ENCODE peak calls at places on chromosomes 4 and X, in four cellular contexts. N, U, V and A are unnamed samples.

GRCh38 chrX:152220612-152221011 is 82.2 kb upstream of the MAGEA10 start:
- DNase-seq in U (no peak), N (no peak), V (no peak), A (no peak)

GRCh38 chr4:76270776-76271175 is 19.3 kb downstream of the FAM47E start:
- DNase-seq in N (no peak), U (no peak), V (no peak), A (no peak)

GRCh38 chrX:70082723-70083122 is 20.5 kb downstream of the OTUD6A start:
- DNase-seq in N (no peak), U (no peak), V (no peak), A (no peak)

GRCh38 chrX:154064637-154065435 is 32.7 kb downstream of the MECP2 start:
- DNase-seq in U (no peak), N (no peak), V (no peak), A (no peak)

GRCh38 chr4:87913871-87914270 is 61.6 kb upstream of the SPP1 start:
- DNase-seq in V (no peak), N (no peak), U (no peak), A (no peak)

GRCh38 chrX:15349046-15349445 is 13.7 kb upstream of the PIGA start:
- DNase-seq in V (no peak), N (peak; percentile 32), U (no peak), A (no peak)

GRCh38 chrX:115233497-115234219 is at the start of gene LRCH2:
- DNase-seq in N (no peak), V (peak; percentile 72), U (no peak), A (peak; percentile 20)

GRCh38 chr4:182140547-182140946 is 102.7 kb upstream of the TENM3 start:
- DNase-seq in U (no peak), N (no peak), V (no peak), A (no peak)

GRCh38 chr4:132763465-132763864 is 385.6 kb upstream of the PCDH10 start:
- DNase-seq in N (no peak), U (no peak), V (no peak), A (no peak)

GRCh38 chr4:187618701-187619278 is 376.8 kb upstream of the ZFP42 start:
- DNase-seq in U (no peak), N (no peak), V (no peak), A (no peak)

GRCh38 chrX:69231903-69232302 is 66.7 kb upstream of the PJA1 start:
- DNase-seq in U (no peak), N (no peak), V (no peak), A (no peak)

GRCh38 chr4:188015025-188015778 is 19.6 kb downstream of the ZFP42 start:
- DNase-seq in V (no peak), U (no peak), N (no peak), A (no peak)

GRCh38 chr4:75916091-75916661 is 13.9 kb upstream of the PPEF2 start:
- DNase-seq in V (no peak), U (no peak), N (peak; percentile 19), A (no peak)

GRCh38 chr4:113300384-113301011 is 251.0 kb downstream of the ANK2 start:
- DNase-seq in N (no peak), V (no peak), U (no peak), A (no peak)

GRCh38 chr4:15337258-15337657 is 90.6 kb upstream of the C1QTNF7 start:
- DNase-seq in V (no peak), N (no peak), U (no peak), A (no peak)

GRCh38 chr4:169270156-169270809 is 473 bp downstream of the SH3RF1 start:
- DNase-seq in V (peak; percentile 87), N (peak; percentile 59), U (peak; percentile 66), A (peak; percentile 75)

GRCh38 chr4:26786916-26787315 is 73.7 kb upstream of the STIM2 start:
- DNase-seq in V (no peak), U (no peak), N (peak; percentile 86), A (no peak)

GRCh38 chr4:2837110-2837903 is 6.3 kb upstream of the ADD1 start:
- DNase-seq in U (no peak), N (no peak), V (no peak), A (no peak)

GRCh38 chrX:97597954-97598353 is 714.2 kb downstream of the RPA4 start:
- DNase-seq in N (no peak), U (no peak), V (no peak), A (no peak)

GRCh38 chrX:24426340-24426913 is 38.7 kb upstream of the PDK3 start:
- DNase-seq in V (no peak), N (no peak), U (no peak), A (no peak)

GRCh38 chr4:19844436-19844835 is 407.3 kb upstream of the SLIT2 start:
- DNase-seq in N (no peak), V (no peak), U (no peak), A (peak; percentile 15)

GRCh38 chr4:89379541-89380035 is 72.0 kb upstream of the GPRIN3 start:
- DNase-seq in U (no peak), N (no peak), V (no peak), A (no peak)

GRCh38 chr4:82043809-82044137 is 330.0 kb downstream of the HNRNPD start:
- DNase-seq in V (no peak), N (no peak), U (no peak), A (no peak)

GRCh38 chrX:65537229-65537628 is 2.6 kb upstream of the LAS1L start:
- DNase-seq in N (no peak), U (no peak), V (no peak), A (no peak)

GRCh38 chrX:44105228-44105913 is 132.2 kb upstream of the NDP start:
- DNase-seq in U (no peak), V (no peak), N (no peak), A (no peak)

GRCh38 chr4:26088433-26088928 is 174.5 kb downstream of the SMIM20 start:
- DNase-seq in U (no peak), V (no peak), N (no peak), A (no peak)

DNA sequence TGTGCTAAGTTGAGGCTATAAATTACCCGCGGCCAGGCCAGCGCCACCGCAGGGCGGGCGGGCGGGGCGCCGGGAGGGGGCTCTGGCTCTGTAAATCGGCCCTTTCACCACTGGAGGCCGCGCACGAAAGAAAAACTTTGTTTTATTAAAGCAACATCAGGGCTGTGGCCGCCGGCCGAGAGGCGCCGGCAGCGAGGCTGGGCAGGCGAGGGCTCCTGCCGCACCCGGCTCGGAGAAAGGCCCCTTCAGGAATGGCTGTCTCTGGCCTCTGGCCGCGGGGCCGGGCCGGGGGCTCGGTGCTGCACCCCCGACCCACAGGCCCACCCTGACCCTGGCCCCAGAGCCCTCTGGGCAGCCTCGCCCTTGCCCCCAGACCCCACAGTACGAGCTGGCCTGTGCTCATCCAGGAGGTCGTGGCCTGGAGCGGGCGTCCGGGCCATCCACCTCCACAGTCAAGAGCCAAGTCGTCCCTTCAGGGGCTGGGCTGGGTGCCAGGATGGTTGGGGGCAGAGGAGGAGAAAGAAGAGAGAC is 29.5 kb upstream of the FGFR3 start:
- DNase-seq in V (no peak), N (peak; percentile 17), U (no peak), A (no peak)
- H3K27me3 ChIP-seq in V (peaks cover 30% of the 10 kb centered on the region), N (peaks cover 30% of the 10 kb centered on the region), U (no peaks in the 10 kb centered on the region), A (peaks cover 20% of the 10 kb centered on the region)

GRCh38 chr4:119296356-119296755 is 25.6 kb downstream of the FABP2 start:
- DNase-seq in V (no peak), N (no peak), U (no peak), A (no peak)

GRCh38 chr4:119300388-119301131 is 21.4 kb downstream of the FABP2 start:
- DNase-seq in N (peak; percentile 94), U (peak; percentile 96), V (peak; percentile 99), A (peak; percentile 95)

GRCh38 chr4:119300072-119300387 is 21.9 kb downstream of the FABP2 start:
- DNase-seq in U (peak; percentile 41), V (peak; percentile 85), N (peak; percentile 25), A (peak; percentile 41)

GRCh38 chr4:119299221-119300071 is 22.5 kb downstream of the FABP2 start:
- DNase-seq in N (peak; percentile 10), V (no peak), U (no peak), A (no peak)

DNA sequence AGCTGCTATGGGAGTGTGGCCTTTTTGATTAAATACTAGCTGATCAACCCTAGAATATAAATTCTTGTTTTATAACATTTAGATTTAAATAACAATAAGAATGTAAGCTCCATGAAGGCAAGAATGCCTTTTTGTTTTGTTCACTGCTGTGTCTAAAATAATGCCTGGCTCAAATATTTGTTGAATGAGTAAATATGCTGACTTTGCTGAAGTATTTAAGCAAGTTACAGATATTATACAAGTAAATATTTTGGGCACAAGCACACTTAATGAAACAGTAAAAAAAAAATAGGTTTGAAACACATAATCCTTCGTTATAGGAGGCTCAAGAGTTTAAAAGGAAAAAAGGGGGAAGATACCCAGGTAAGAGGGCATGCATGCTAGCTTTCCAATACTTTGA is 24.1 kb downstream of the FABP2 start:
- DNase-seq in V (no peak), N (no peak), U (no peak), A (no peak)
- H3K4me3 ChIP-seq in V (no peak overlapping the region), N (no peak overlapping the region), U (no peak overlapping the region), A (peak overlapping the region; percentile 90)

DNA sequence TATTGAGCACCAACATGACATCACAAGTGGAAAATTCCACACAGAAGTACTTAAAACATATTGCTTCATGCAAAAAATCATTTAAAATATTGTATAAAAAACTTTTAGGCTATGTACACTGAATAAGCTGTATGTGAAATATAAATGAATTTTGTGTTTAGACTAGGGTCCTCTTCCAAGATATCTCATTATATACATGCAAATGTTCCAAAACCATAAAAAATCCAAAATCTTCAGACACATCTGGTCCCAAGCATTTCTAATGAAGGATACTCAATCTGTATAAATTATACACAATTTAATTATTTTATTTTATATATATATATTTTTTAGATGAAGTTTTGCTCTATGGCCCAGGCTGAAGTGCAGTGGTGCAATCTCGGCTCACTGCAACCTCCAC is 10.1 kb upstream of the GSX2 start:
- DNase-seq in U (no peak), N (no peak), V (no peak), A (no peak)
- H3K27me3 ChIP-seq in U (peaks cover 10% of the 10 kb centered on the region), N (peaks cover 30% of the 10 kb centered on the region), V (peaks cover 38% of the 10 kb centered on the region), A (peaks cover 47% of the 10 kb centered on the region)

GRCh38 chr4:1793496-1793840 is 375 bp downstream of the FGFR3 start:
- DNase-seq in V (no peak), U (no peak), N (no peak), A (peak; percentile 52)

GRCh38 chr4:1795304-1796195 is 2.5 kb downstream of the FGFR3 start:
- DNase-seq in U (no peak), N (no peak), V (no peak), A (no peak)

GRCh38 chr4:1792832-1793495 is at the start of gene FGFR3:
- DNase-seq in U (no peak), V (no peak), N (no peak), A (peak; percentile 33)

GRCh38 chr4:1794809-1795303 is 1.8 kb downstream of the FGFR3 start:
- DNase-seq in U (no peak), N (no peak), V (no peak), A (no peak)

DNA sequence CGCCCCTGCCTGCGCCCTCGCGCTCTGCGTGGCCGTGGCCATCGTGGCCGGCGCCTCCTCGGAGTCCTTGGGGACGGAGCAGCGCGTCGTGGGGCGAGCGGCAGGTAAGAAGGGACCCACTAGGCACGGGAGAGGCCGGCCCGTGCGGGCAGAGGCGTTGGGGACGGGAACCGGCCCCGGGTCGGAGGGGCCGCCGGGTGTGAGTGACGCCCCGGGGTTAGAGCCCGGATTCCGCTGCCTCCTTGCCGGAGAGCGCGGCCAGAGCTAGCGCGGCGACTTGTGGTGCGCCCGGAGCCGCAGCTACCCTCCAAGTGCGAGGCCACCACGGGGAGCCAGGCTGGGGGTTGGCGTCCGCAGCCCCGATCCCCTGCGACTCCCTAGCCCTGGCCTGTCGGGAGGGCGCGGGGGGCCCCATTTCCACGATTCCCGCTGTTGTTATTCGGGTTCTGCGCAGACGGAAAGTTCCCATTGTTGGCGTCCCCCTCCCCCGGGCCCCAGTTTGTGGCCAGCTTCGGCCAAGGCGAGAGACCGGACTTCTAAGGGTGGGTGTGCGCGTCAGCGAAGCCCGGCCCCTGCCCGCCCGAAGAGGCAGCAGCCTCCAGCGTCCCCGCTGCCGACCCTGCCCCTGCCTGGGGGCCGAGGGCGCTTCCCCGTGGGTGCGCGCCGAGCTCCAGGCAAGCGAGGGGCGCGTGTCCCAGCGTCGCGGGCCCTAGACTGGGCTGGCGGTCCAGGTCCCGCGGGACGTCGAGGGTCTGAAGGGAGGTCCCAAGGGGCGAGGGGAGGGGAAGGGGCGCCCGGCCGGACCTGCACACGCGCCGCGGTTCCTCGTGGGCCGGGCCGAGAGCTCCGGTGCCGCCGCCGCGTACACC is 1.1 kb downstream of the FGFR3 start:
- DNase-seq in V (no peak), N (no peak), U (no peak), A (no peak)
- H3K4me3 ChIP-seq in V (peak overlapping the region; percentile 54), N (peak overlapping the region; percentile 11), U (peak overlapping the region; percentile 48), A (peak overlapping the region; percentile 69)